ENCODE peak calls at places on chromosomes 4 and X, in ten cellular contexts. I, R, Q, C, T, W, U, Y, P and J are unnamed samples.

GRCh38 chr4:20645231-20645630 is 55.0 kb upstream of the PACRGL start:
- DNase-seq in R (no peak), Y (no peak), I (no peak), T (no peak), U (no peak), C (no peak), Q (no peak), W (no peak), P (no peak), J (no peak)

GRCh38 chr4:173531085-173531965 is 1.3 kb upstream of the HAND2 start:
- DNase-seq in I (no peak), P (no peak), W (no peak), Y (no peak), U (peak), R (no peak), Q (peak), C (no peak), T (peak), J (no peak)

GRCh38 chrX:15973299-15973698 is 118.7 kb upstream of the AP1S2 start:
- DNase-seq in R (no peak), U (peak), P (peak), C (peak), Q (no peak), I (peak), Y (peak), T (no peak), W (no peak), J (peak)

GRCh38 chr4:124564121-124564520 is 148.4 kb downstream of the ANKRD50 start:
- DNase-seq in U (no peak), I (no peak), T (no peak), W (no peak), Q (no peak), Y (no peak), P (no peak), R (no peak), C (no peak), J (no peak)

GRCh38 chr4:120007171-120007894 is 59.3 kb downstream of the MAD2L1 start:
- DNase-seq in C (no peak), I (peak), R (no peak), Y (no peak), T (no peak), U (no peak), W (no peak), Q (no peak), P (no peak), J (no peak)

GRCh38 chrX:48761674-48762471 is at the start of gene GLOD5:
- DNase-seq in T (no peak), P (no peak), W (no peak), R (peak), Y (no peak), Q (peak), I (no peak), U (no peak), C (peak), J (peak)

GRCh38 chr4:176359590-176359989 is 39.8 kb downstream of the SPCS3 start:
- DNase-seq in I (peak), W (no peak), C (no peak), P (no peak), T (no peak), U (no peak), R (no peak), Y (no peak), Q (no peak), J (no peak)

GRCh38 chr4:168845897-168846296 is 164.2 kb downstream of the CBR4 start:
- DNase-seq in C (no peak), W (no peak), Y (no peak), P (no peak), T (no peak), U (no peak), R (no peak), I (no peak), Q (no peak), J (no peak)

GRCh38 chr4:141391293-141391692 is 170.6 kb downstream of the ZNF330 start:
- DNase-seq in P (no peak), C (no peak), I (peak), U (no peak), T (no peak), Y (no peak), R (no peak), W (no peak), Q (no peak), J (no peak)

GRCh38 chrX:110167952-110168451 is 149.9 kb downstream of the AMMECR1 start:
- DNase-seq in R (no peak), Q (peak), U (no peak), C (peak), Y (peak), W (no peak), T (peak), P (no peak), I (no peak), J (peak)

GRCh38 chr4:7434141-7434765 is 477 bp downstream of the PSAPL1 start:
- DNase-seq in Y (no peak), P (no peak), U (no peak), I (no peak), T (peak), C (no peak), R (no peak), Q (peak), W (no peak), J (no peak)

GRCh38 chr4:152850377-152850776 is 70.6 kb downstream of the ARFIP1 start:
- DNase-seq in I (peak), W (no peak), T (peak), C (peak), P (no peak), Y (no peak), U (peak), Q (no peak), R (peak), J (peak)

GRCh38 chrX:13747836-13748235 is 13.3 kb downstream of the OFD1 start:
- DNase-seq in C (peak), U (peak), Y (no peak), W (peak), R (no peak), Q (no peak), T (no peak), I (peak), P (no peak), J (peak)
- TF ChIP-seq CTCF in C (no peak), U (peak), Y (peak), W (peak), R (no peak), Q (peak), T (peak), I (peak), P (peak), J (no peak)

GRCh38 chr4:2259541-2260267 is 2.2 kb downstream of the MXD4 start:
- DNase-seq in Q (peak), R (no peak), W (peak), U (peak), C (no peak), P (no peak), Y (no peak), I (no peak), T (peak), J (peak)
- TF ChIP-seq CTCF in Q (no peak), R (no peak), W (no peak), U (no peak), C (no peak), P (no peak), Y (no peak), I (no peak), T (no peak), J (no peak)

GRCh38 chr4:159400782-159401712 is 298.2 kb downstream of the RAPGEF2 start:
- DNase-seq in I (no peak), Q (no peak), R (no peak), T (no peak), C (no peak), U (peak), Y (no peak), P (no peak), W (no peak), J (no peak)

GRCh38 chr4:159401791-159402380 is 299.0 kb downstream of the RAPGEF2 start:
- DNase-seq in I (peak), U (no peak), R (no peak), Q (no peak), C (no peak), W (no peak), Y (no peak), P (no peak), T (no peak), J (no peak)

GRCh38 chr4:159396151-159396550 is 293.3 kb downstream of the RAPGEF2 start:
- DNase-seq in W (no peak), Q (no peak), Y (no peak), T (no peak), R (no peak), U (no peak), C (no peak), I (no peak), P (no peak), J (no peak)

GRCh38 chr4:159395693-159396092 is 292.8 kb downstream of the RAPGEF2 start:
- DNase-seq in P (no peak), C (no peak), U (no peak), I (no peak), R (no peak), Q (no peak), W (no peak), Y (no peak), T (no peak), J (no peak)

DNA sequence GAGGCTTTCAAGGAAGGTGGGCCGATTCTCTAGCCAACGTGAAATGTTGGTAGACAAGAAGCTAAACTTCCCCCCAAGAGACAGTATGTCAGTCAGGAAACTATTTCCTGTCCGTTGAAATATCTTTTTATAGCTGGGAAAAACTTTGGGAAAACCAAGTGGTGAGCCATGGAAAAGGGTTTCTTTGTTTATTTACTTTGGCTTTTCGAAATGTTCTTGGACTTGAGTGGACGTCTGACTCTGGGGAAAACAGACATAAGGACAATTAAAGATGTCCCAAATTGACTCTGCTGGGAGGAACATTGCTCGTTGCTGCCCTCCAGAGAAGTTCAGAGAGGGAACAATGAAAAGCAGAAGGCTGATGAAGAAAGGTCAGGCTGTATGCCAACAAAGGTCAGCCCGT is 295.4 kb downstream of the RAPGEF2 start:
- DNase-seq in W (no peak), Q (no peak), C (no peak), I (peak), R (no peak), P (no peak), T (no peak), U (peak), Y (no peak), J (no peak)
- TF ChIP-seq CTCF in W (peak), Q (no peak), C (no peak), I (no peak), R (no peak), P (no peak), T (no peak), U (no peak), Y (no peak), J (no peak)

GRCh38 chrX:130081421-130082045 is 28.8 kb downstream of the ELF4 start:
- DNase-seq in P (no peak), I (no peak), C (no peak), T (peak), Q (no peak), Y (no peak), W (no peak), U (no peak), R (no peak), J (no peak)

GRCh38 chrX:130080791-130081367 is 29.4 kb downstream of the ELF4 start:
- DNase-seq in Y (no peak), I (no peak), Q (no peak), W (no peak), U (no peak), C (no peak), T (peak), R (no peak), P (no peak), J (no peak)

GRCh38 chrX:130071611-130072349 is 38.5 kb downstream of the ELF4 start:
- DNase-seq in T (no peak), R (no peak), P (no peak), Y (no peak), W (no peak), Q (no peak), I (no peak), U (no peak), C (no peak), J (no peak)

GRCh38 chrX:130079824-130080406 is 30.4 kb downstream of the ELF4 start:
- DNase-seq in W (peak), R (peak), C (peak), Y (peak), Q (no peak), U (peak), T (peak), I (peak), P (no peak), J (peak)

GRCh38 chrX:130075768-130076167 is 34.5 kb downstream of the ELF4 start:
- DNase-seq in U (no peak), I (no peak), P (no peak), R (no peak), C (no peak), T (no peak), Q (no peak), W (no peak), Y (no peak), J (no peak)
- TF ChIP-seq CTCF in U (no peak), I (no peak), P (no peak), R (no peak), C (no peak), T (no peak), Q (no peak), W (no peak), Y (no peak), J (no peak)

GRCh38 chr4:161252520-161253141 is 911.2 kb downstream of the FSTL5 start:
- DNase-seq in R (no peak), I (peak), W (no peak), T (no peak), U (no peak), C (no peak), Q (no peak), Y (no peak), P (peak), J (peak)
- TF ChIP-seq CTCF in R (peak), I (peak), W (no peak), T (peak), U (peak), C (peak), Q (peak), Y (peak), P (peak), J (peak)